ENCODE peak calls at places on chromosomes 3 and 15, in seven cellular contexts. X is stromal cell of bone marrow, Q is activated T-cell treated with anti-CD3 and anti-CD28 coated beads for 1 hour, Y is GM12891, D is HCT116, L is SW 1271, A is ovary. F is an unnamed sample.

GRCh38 chr3:167754049-167754448 is 18.5 kb downstream of the SERPINI1 start:
- DNase-seq in A (no peak), L (no peak), D (no peak), Q (no peak), Y (no peak), X (no peak), F (no peak)

GRCh38 chr3:71087109-71088018 is 496.2 kb downstream of the FOXP1 start:
- DNase-seq in Q (no peak), X (no peak), A (no peak), L (no peak), Y (no peak), D (no peak), F (no peak)

GRCh38 chr3:123344175-123344908 is 104.5 kb downstream of the ADCY5 start:
- DNase-seq in Y (no peak), X (peak), L (no peak), Q (no peak), D (no peak), A (no peak), F (no peak)

GRCh38 chr3:132083583-132084372 is 49.0 kb upstream of the CPNE4 start:
- DNase-seq in L (no peak), Q (no peak), Y (no peak), X (no peak), D (no peak), A (no peak), F (no peak)

GRCh38 chr3:120393761-120394160 is 44.6 kb upstream of the LRRC58 start:
- DNase-seq in L (no peak), D (no peak), X (no peak), Y (no peak), Q (no peak), A (no peak), F (no peak)

GRCh38 chr3:149215474-149215873 is 6.2 kb downstream of the CP start:
- DNase-seq in D (no peak), Y (no peak), Q (no peak), A (no peak), L (no peak), X (no peak), F (no peak)

GRCh38 chr3:189372205-189372764 is 200.5 kb downstream of the TPRG1 start:
- DNase-seq in A (no peak), L (no peak), Q (no peak), X (no peak), Y (no peak), D (no peak), F (no peak)

GRCh38 chr3:58659051-58659675 is 7.4 kb downstream of the FAM3D start:
- DNase-seq in A (no peak), Y (no peak), Q (no peak), L (no peak), X (no peak), D (peak), F (no peak)

GRCh38 chr15:33201376-33202189 is 7.1 kb upstream of the FMN1 start:
- DNase-seq in L (peak), Q (peak), D (peak), X (no peak), A (no peak), Y (peak), F (no peak)

GRCh38 chr15:59994855-59995557 is 9.1 kb upstream of the FOXB1 start:
- DNase-seq in X (no peak), D (no peak), L (no peak), A (no peak), Y (no peak), Q (no peak), F (no peak)

GRCh38 chr3:168885028-168885427 is 778.5 kb downstream of the MECOM start:
- DNase-seq in D (no peak), L (no peak), A (no peak), Y (no peak), X (peak), Q (no peak), F (no peak)

GRCh38 chr3:167051421-167051820 is 328.7 kb downstream of the ZBBX start:
- DNase-seq in L (no peak), Q (no peak), Y (no peak), X (no peak), D (no peak), A (no peak), F (no peak)

GRCh38 chr3:30146978-30147377 is 459.4 kb upstream of the TGFBR2 start:
- DNase-seq in Y (no peak), D (no peak), A (no peak), Q (no peak), X (no peak), L (no peak), F (no peak)

GRCh38 chr3:141887051-141887450 is 10.6 kb downstream of the ATP1B3 start:
- DNase-seq in A (no peak), Q (no peak), X (no peak), Y (no peak), L (no peak), D (no peak), F (no peak)

GRCh38 chr15:93265046-93265658 is 176.1 kb upstream of the RGMA start:
- DNase-seq in X (no peak), A (no peak), D (no peak), Y (no peak), L (no peak), Q (no peak), F (no peak)

GRCh38 chr3:10417849-10418248 is 87.5 kb downstream of the ATP2B2 start:
- DNase-seq in L (no peak), Q (no peak), A (no peak), D (peak), X (no peak), Y (no peak), F (no peak)

GRCh38 chr3:178436773-178437172 is 99.5 kb upstream of the KCNMB2 start:
- DNase-seq in D (peak), L (no peak), Y (peak), Q (no peak), X (peak), A (no peak), F (no peak)

GRCh38 chr15:82021992-82022391 is 23.8 kb downstream of the MEX3B start:
- DNase-seq in Y (no peak), A (peak), L (no peak), X (no peak), D (no peak), Q (no peak), F (no peak)

GRCh38 chr3:128803307-128803706 is 76.1 kb upstream of the ACAD9 start:
- DNase-seq in Y (no peak), X (no peak), A (no peak), Q (no peak), D (no peak), L (no peak), F (no peak)

GRCh38 chr3:144521131-144521530 is 549.5 kb downstream of the DIPK2A start:
- DNase-seq in Y (no peak), Q (no peak), D (no peak), X (no peak), L (no peak), A (no peak), F (no peak)

GRCh38 chr15:65580287-65580686 is 30.6 kb downstream of the INTS14 start:
- DNase-seq in L (no peak), Q (no peak), Y (no peak), X (peak), D (no peak), A (no peak), F (no peak)